ENCODE peak calls at places on chromosome 10, in five cellular contexts. S is sigmoid colon, V is IMR-90, F is cardiac muscle cell, A is thoracic aorta. M is an unnamed sample.

GRCh38 chr10:36349445-36350063 is 707.5 kb upstream of the FZD8 start:
- DNase-seq in S (no peak), V (peak; percentile 91), F (peak; percentile 18), A (no peak), M (peak; percentile 75)

GRCh38 chr10:72315611-72316385 is 38.9 kb downstream of the DNAJB12 start:
- DNase-seq in S (peak; percentile 89), V (peak; percentile 52), F (no peak), A (peak; percentile 50), M (no peak)

GRCh38 chr10:22634606-22635467 is 79.5 kb downstream of the PIP4K2A start:
- DNase-seq in S (no peak), V (no peak), F (no peak), A (no peak), M (no peak)

GRCh38 chr10:34598972-34599371 is 216.1 kb downstream of the PARD3 start:
- DNase-seq in S (no peak), V (peak; percentile 91), F (no peak), A (no peak), M (no peak)

GRCh38 chr10:118953598-118953997 is 75.9 kb upstream of the NANOS1 start:
- DNase-seq in S (no peak), V (no peak), F (no peak), A (no peak), M (no peak)

GRCh38 chr10:8498881-8499280 is 444.4 kb downstream of the GATA3 start:
- DNase-seq in S (no peak), V (no peak), F (no peak), A (no peak), M (no peak)

GRCh38 chr10:95889830-95890229 is 17.9 kb upstream of the CC2D2B start:
- DNase-seq in S (no peak), V (no peak), F (no peak), A (no peak), M (no peak)

GRCh38 chr10:110411047-110411410 is 86.7 kb upstream of the DUSP5 start:
- DNase-seq in S (peak; percentile 81), V (peak; percentile 75), F (peak; percentile 83), A (no peak), M (no peak)

GRCh38 chr10:115963848-115964247 is 309.2 kb downstream of the GFRA1 start:
- DNase-seq in S (no peak), V (peak; percentile 16), F (no peak), A (no peak), M (peak; percentile 61)

GRCh38 chr10:69629897-69630650 is at the start of gene FAM241B:
- DNase-seq in S (peak; percentile 80), V (peak; percentile 5), F (peak; percentile 84), A (no peak), M (peak; percentile 59)

GRCh38 chr10:50577681-50578350 is 45.9 kb downstream of the SGMS1 start:
- DNase-seq in S (no peak), V (peak; percentile 75), F (peak; percentile 81), A (no peak), M (no peak)

GRCh38 chr10:79436066-79436849 is 9.2 kb downstream of the ZCCHC24 start:
- DNase-seq in S (peak; percentile 66), V (no peak), F (no peak), A (no peak), M (no peak)

GRCh38 chr10:665579-666091 is 23.8 kb downstream of the DIP2C start:
- DNase-seq in S (peak; percentile 94), V (peak; percentile 91), F (no peak), A (no peak), M (no peak)

GRCh38 chr10:7611909-7612308 is 54.9 kb downstream of the ITIH5 start:
- DNase-seq in S (no peak), V (no peak), F (no peak), A (no peak), M (no peak)

GRCh38 chr10:61975107-61975932 is 73.8 kb downstream of the ARID5B start:
- DNase-seq in S (no peak), V (peak; percentile 88), F (no peak), A (no peak), M (peak; percentile 83)

GRCh38 chr10:127243490-127244272 is 47.3 kb upstream of the INSYN2A start:
- DNase-seq in S (no peak), V (peak; percentile 30), F (peak; percentile 64), A (no peak), M (peak; percentile 71)

GRCh38 chr10:6917125-6917524 is 337.0 kb upstream of the PRKCQ start:
- DNase-seq in S (no peak), V (no peak), F (no peak), A (no peak), M (no peak)

GRCh38 chr10:102660891-102661613 is 16.8 kb downstream of the TRIM8 start:
- DNase-seq in S (peak; percentile 84), V (peak; percentile 73), F (no peak), A (no peak), M (peak; percentile 23)

GRCh38 chr10:112446055-112446854 is 459 bp downstream of the ZDHHC6 start:
- DNase-seq in S (no peak), V (peak; percentile 23), F (no peak), A (no peak), M (peak; percentile 2)

GRCh38 chr10:74890460-74890859 is 64.1 kb downstream of the KAT6B start:
- DNase-seq in S (no peak), V (no peak), F (no peak), A (no peak), M (no peak)

GRCh38 chr10:74889662-74889998 is 63.2 kb downstream of the KAT6B start:
- DNase-seq in S (no peak), V (no peak), F (no peak), A (no peak), M (no peak)

GRCh38 chr10:74888947-74889661 is 62.7 kb downstream of the KAT6B start:
- DNase-seq in S (no peak), V (no peak), F (no peak), A (no peak), M (peak; percentile 26)

GRCh38 chr10:74891048-74891447 is 64.6 kb downstream of the KAT6B start:
- DNase-seq in S (no peak), V (no peak), F (no peak), A (no peak), M (no peak)

DNA sequence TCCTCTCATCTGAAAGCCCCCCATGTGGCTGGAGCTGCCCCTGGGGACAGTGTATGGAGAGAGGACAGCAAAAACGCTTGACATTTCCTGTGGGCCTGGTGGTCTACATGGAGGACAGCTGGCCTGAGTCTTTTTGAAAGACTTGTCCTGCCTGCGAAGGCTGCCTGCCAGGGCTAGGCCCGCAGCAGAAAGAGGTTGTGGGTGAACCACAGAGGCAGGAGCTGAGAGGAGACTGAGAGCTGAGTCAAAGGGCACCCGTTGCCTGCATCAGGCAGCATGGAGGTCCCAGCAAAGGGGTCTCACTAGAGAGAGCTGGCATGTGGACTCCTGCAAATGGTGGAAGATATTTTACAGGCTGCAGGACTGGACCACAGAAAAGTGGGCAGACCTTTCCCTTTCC is 66.5 kb downstream of the KAT6B start:
- DNase-seq in S (no peak), V (no peak), F (no peak), A (no peak), M (no peak)
- H3K4me1 ChIP-seq in S (peaks cover 11% of the 10 kb centered on the region), V (peaks cover 14% of the 10 kb centered on the region), F (no peaks in the 10 kb centered on the region), A (peaks cover 10% of the 10 kb centered on the region), M (peaks cover 13% of the 10 kb centered on the region)

GRCh38 chr10:33214174-33214573 is 120.3 kb downstream of the NRP1 start:
- DNase-seq in S (no peak), V (no peak), F (no peak), A (no peak), M (peak; percentile 75)

GRCh38 chr10:33216661-33217427 is 117.6 kb downstream of the NRP1 start:
- DNase-seq in S (no peak), V (no peak), F (no peak), A (no peak), M (peak; percentile 74)

GRCh38 chr10:33215154-33215553 is 119.3 kb downstream of the NRP1 start:
- DNase-seq in S (no peak), V (peak; percentile 77), F (no peak), A (no peak), M (no peak)

GRCh38 chr10:33215635-33216034 is 118.8 kb downstream of the NRP1 start:
- DNase-seq in S (no peak), V (no peak), F (no peak), A (no peak), M (no peak)

GRCh38 chr10:33217854-33218253 is 116.6 kb downstream of the NRP1 start:
- DNase-seq in S (no peak), V (no peak), F (no peak), A (no peak), M (no peak)
- TF ChIP-seq CTCF in S (no peak), V (no peak), F (no peak), A (no peak), M (no peak)

GRCh38 chr10:125135771-125136035 is 24.7 kb downstream of the CTBP2 start:
- DNase-seq in S (peak; percentile 46), V (no peak), F (no peak), A (no peak), M (no peak)
- H3K4me1 ChIP-seq in S (peaks cover 28% of the 10 kb centered on the region), V (peaks cover 6% of the 10 kb centered on the region), F (peaks cover 27% of the 10 kb centered on the region), A (no peaks in the 10 kb centered on the region), M (peaks cover 10% of the 10 kb centered on the region)

DNA sequence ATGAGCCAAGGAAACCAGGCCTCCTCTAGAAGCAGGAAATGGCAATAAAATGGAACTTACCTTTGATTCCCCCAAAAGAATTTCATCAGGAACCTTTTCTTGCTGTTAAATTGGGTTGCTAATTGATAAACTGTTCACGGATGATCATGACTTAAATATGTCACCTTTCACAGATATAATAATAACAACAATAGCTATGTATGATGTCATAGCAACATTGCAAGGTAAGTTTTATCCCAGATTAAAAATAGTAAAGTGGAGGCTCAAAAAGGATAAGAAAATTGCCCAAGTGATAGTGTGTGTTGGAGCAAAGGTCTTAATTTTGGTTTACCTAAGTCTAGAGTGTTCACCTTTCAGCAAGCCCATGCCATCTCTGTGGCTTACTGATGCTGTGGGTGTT is 357.6 kb upstream of the CELF2 start:
- DNase-seq in S (no peak), V (no peak), F (no peak), A (no peak), M (no peak)
- TF ChIP-seq CTCF in S (no peak), V (no peak), F (no peak), A (no peak), M (no peak)

DNA sequence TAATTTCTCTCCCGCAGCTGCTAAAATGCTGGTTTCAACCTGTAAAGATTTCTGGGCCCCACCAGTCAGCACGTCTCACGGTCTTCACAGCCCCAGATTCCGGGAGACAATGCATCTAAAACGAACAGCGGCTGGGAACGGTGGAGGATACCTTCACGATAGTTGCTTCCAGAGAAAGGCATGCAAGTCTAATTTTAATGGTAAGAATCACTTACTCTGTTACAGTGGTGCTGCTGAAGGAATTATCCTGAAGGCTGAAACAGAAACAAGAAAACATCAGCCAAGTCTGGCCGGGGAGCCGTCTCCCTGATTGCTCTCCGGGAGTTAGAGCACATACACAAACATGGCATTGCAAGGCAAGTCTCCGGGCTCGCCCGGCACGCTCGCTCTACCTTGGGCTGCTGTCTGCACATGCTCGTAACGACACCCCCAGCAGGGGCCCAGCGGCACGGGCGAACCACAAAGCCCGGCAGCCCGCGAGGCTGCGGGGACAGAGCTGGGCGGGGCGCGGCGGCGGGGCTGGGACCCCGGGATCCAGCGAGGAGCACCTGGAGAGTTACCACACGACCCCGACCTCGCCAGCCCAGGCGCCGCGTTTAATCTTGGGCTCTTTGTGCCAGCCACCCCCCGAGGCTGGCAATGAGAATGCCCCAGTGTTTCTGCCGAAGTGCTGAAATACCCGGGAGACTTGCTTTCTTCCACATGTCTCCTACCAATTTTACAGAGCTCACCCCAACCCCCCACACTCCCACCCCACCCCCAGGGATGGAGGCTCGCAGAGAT is at the start of gene FAM13C:
- DNase-seq in S (peak; percentile 86), V (peak; percentile 63), F (peak; percentile 81), A (no peak), M (peak; percentile 88)
- H3K4me1 ChIP-seq in S (peaks cover 23% of the 10 kb centered on the region), V (peaks cover 8% of the 10 kb centered on the region), F (peaks cover 5% of the 10 kb centered on the region), A (peaks cover 9% of the 10 kb centered on the region), M (peaks cover 25% of the 10 kb centered on the region)